ENCODE peak calls at places on chromosomes 3 and 15, in five cellular contexts. One of them, this sample, is unnamed.

GRCh38 chr3:129577356-129577755 is 29.1 kb downstream of the PLXND1 start:
- DNase-seq in stomach: no peak
- DNase-seq in nephron progenitor cell: no peak
- DNase-seq in NB4: peak
- DNase-seq in dorsolateral prefrontal cortex: no peak
- DNase-seq in this sample: no peak

GRCh38 chr3:112672716-112673506 is 32.0 kb upstream of the CCDC80 start:
- DNase-seq in dorsolateral prefrontal cortex: no peak
- DNase-seq in NB4: no peak
- DNase-seq in stomach: no peak
- DNase-seq in nephron progenitor cell: no peak
- DNase-seq in this sample: peak

GRCh38 chr15:40915679-40916078 is 13.5 kb upstream of the DLL4 start:
- DNase-seq in NB4: no peak
- DNase-seq in nephron progenitor cell: no peak
- DNase-seq in stomach: no peak
- DNase-seq in dorsolateral prefrontal cortex: no peak
- DNase-seq in this sample: no peak

GRCh38 chr15:70045045-70045444 is 52.7 kb downstream of the TLE3 start:
- DNase-seq in stomach: no peak
- DNase-seq in dorsolateral prefrontal cortex: no peak
- DNase-seq in nephron progenitor cell: no peak
- DNase-seq in NB4: peak
- DNase-seq in this sample: no peak

GRCh38 chr3:33439421-33440327 is 531 bp downstream of the UBP1 start:
- DNase-seq in NB4: peak
- DNase-seq in nephron progenitor cell: no peak
- DNase-seq in stomach: peak
- DNase-seq in dorsolateral prefrontal cortex: no peak
- DNase-seq in this sample: peak

GRCh38 chr3:180980612-180981011 is 8.9 kb downstream of the DNAJC19 start:
- DNase-seq in stomach: no peak
- DNase-seq in dorsolateral prefrontal cortex: no peak
- DNase-seq in NB4: no peak
- DNase-seq in nephron progenitor cell: no peak
- DNase-seq in this sample: no peak

GRCh38 chr3:174540536-174540935 is 318.6 kb upstream of the NAALADL2 start:
- DNase-seq in stomach: no peak
- DNase-seq in dorsolateral prefrontal cortex: no peak
- DNase-seq in NB4: no peak
- DNase-seq in nephron progenitor cell: no peak
- DNase-seq in this sample: no peak

GRCh38 chr3:46114324-46114988 is 87.2 kb upstream of the XCR1 start:
- DNase-seq in dorsolateral prefrontal cortex: no peak
- DNase-seq in nephron progenitor cell: no peak
- DNase-seq in NB4: peak
- DNase-seq in stomach: no peak
- DNase-seq in this sample: no peak

GRCh38 chr3:126546013-126546412 is 12.7 kb downstream of the C3orf22 start:
- DNase-seq in dorsolateral prefrontal cortex: no peak
- DNase-seq in NB4: no peak
- DNase-seq in stomach: peak
- DNase-seq in nephron progenitor cell: no peak
- DNase-seq in this sample: no peak

GRCh38 chr3:121660356-121661171 is at the start of gene HCLS1:
- DNase-seq in dorsolateral prefrontal cortex: no peak
- DNase-seq in stomach: peak
- DNase-seq in nephron progenitor cell: no peak
- DNase-seq in NB4: peak
- DNase-seq in this sample: peak

GRCh38 chr3:141972394-141972793 is 96.0 kb downstream of the ATP1B3 start:
- DNase-seq in dorsolateral prefrontal cortex: no peak
- DNase-seq in nephron progenitor cell: no peak
- DNase-seq in stomach: no peak
- DNase-seq in NB4: no peak
- DNase-seq in this sample: no peak

GRCh38 chr15:68479406-68479805 is 47.4 kb upstream of the ITGA11 start:
- DNase-seq in NB4: no peak
- DNase-seq in nephron progenitor cell: no peak
- DNase-seq in stomach: no peak
- DNase-seq in dorsolateral prefrontal cortex: no peak
- DNase-seq in this sample: no peak

GRCh38 chr3:38588995-38589937 is 60.2 kb downstream of the SCN5A start:
- DNase-seq in dorsolateral prefrontal cortex: no peak
- DNase-seq in NB4: no peak
- DNase-seq in stomach: peak
- DNase-seq in nephron progenitor cell: no peak
- DNase-seq in this sample: peak

GRCh38 chr3:29282431-29283296 is 1.8 kb downstream of the RBMS3 start:
- DNase-seq in dorsolateral prefrontal cortex: no peak
- DNase-seq in NB4: no peak
- DNase-seq in nephron progenitor cell: no peak
- DNase-seq in stomach: no peak
- DNase-seq in this sample: no peak

GRCh38 chr3:39668420-39668819 is 141.0 kb upstream of the MYRIP start:
- DNase-seq in NB4: peak
- DNase-seq in stomach: no peak
- DNase-seq in dorsolateral prefrontal cortex: no peak
- DNase-seq in nephron progenitor cell: peak
- DNase-seq in this sample: no peak

GRCh38 chr3:178308696-178309278 is 227.4 kb upstream of the KCNMB2 start:
- DNase-seq in dorsolateral prefrontal cortex: no peak
- DNase-seq in nephron progenitor cell: no peak
- DNase-seq in NB4: no peak
- DNase-seq in stomach: no peak
- DNase-seq in this sample: no peak

GRCh38 chr15:88800026-88800425 is 3.2 kb upstream of the ACAN start:
- DNase-seq in nephron progenitor cell: no peak
- DNase-seq in NB4: no peak
- DNase-seq in stomach: no peak
- DNase-seq in dorsolateral prefrontal cortex: no peak
- DNase-seq in this sample: no peak

GRCh38 chr3:105385868-105386508 is 19.3 kb downstream of the ALCAM start:
- DNase-seq in NB4: peak
- DNase-seq in stomach: no peak
- DNase-seq in nephron progenitor cell: no peak
- DNase-seq in dorsolateral prefrontal cortex: no peak
- DNase-seq in this sample: no peak

GRCh38 chr3:89787485-89787884 is 680.1 kb downstream of the EPHA3 start:
- DNase-seq in stomach: no peak
- DNase-seq in NB4: no peak
- DNase-seq in dorsolateral prefrontal cortex: no peak
- DNase-seq in nephron progenitor cell: no peak
- DNase-seq in this sample: no peak

GRCh38 chr15:88888719-88889118 is 6.6 kb downstream of the HAPLN3 start:
- DNase-seq in nephron progenitor cell: no peak
- DNase-seq in NB4: no peak
- DNase-seq in dorsolateral prefrontal cortex: no peak
- DNase-seq in stomach: no peak
- DNase-seq in this sample: no peak

GRCh38 chr3:138066383-138066782 is 49.0 kb downstream of the DZIP1L start:
- DNase-seq in stomach: no peak
- DNase-seq in dorsolateral prefrontal cortex: no peak
- DNase-seq in NB4: no peak
- DNase-seq in nephron progenitor cell: no peak
- DNase-seq in this sample: no peak

GRCh38 chr3:160444411-160444810 is 5.2 kb downstream of the TRIM59 start:
- DNase-seq in dorsolateral prefrontal cortex: no peak
- DNase-seq in NB4: no peak
- DNase-seq in stomach: no peak
- DNase-seq in nephron progenitor cell: no peak
- DNase-seq in this sample: no peak

GRCh38 chr15:34650177-34650576 is 66.7 kb upstream of the GOLGA8B start:
- DNase-seq in stomach: no peak
- DNase-seq in dorsolateral prefrontal cortex: no peak
- DNase-seq in NB4: no peak
- DNase-seq in nephron progenitor cell: no peak
- DNase-seq in this sample: no peak

GRCh38 chr3:152879790-152880174 is 44.9 kb downstream of the P2RY1 start:
- DNase-seq in stomach: no peak
- DNase-seq in NB4: no peak
- DNase-seq in nephron progenitor cell: no peak
- DNase-seq in dorsolateral prefrontal cortex: no peak
- DNase-seq in this sample: no peak

GRCh38 chr15:49308686-49309085 is 114.4 kb upstream of the FGF7 start:
- DNase-seq in stomach: no peak
- DNase-seq in NB4: no peak
- DNase-seq in dorsolateral prefrontal cortex: no peak
- DNase-seq in nephron progenitor cell: no peak
- DNase-seq in this sample: no peak

GRCh38 chr3:138567403-138567802 is 26.7 kb downstream of the CEP70 start:
- DNase-seq in dorsolateral prefrontal cortex: no peak
- DNase-seq in NB4: no peak
- DNase-seq in stomach: no peak
- DNase-seq in nephron progenitor cell: no peak
- DNase-seq in this sample: no peak

GRCh38 chr3:188266581-188267274 is 112.8 kb downstream of the LPP start:
- DNase-seq in stomach: peak
- DNase-seq in NB4: no peak
- DNase-seq in dorsolateral prefrontal cortex: no peak
- DNase-seq in nephron progenitor cell: no peak
- DNase-seq in this sample: no peak

GRCh38 chr3:75049581-75049980 is 435.1 kb upstream of the CNTN3 start:
- DNase-seq in dorsolateral prefrontal cortex: no peak
- DNase-seq in nephron progenitor cell: no peak
- DNase-seq in NB4: no peak
- DNase-seq in stomach: no peak
- DNase-seq in this sample: no peak

GRCh38 chr3:14588713-14589112 is 48.6 kb upstream of the GRIP2 start:
- DNase-seq in stomach: no peak
- DNase-seq in NB4: no peak
- DNase-seq in dorsolateral prefrontal cortex: no peak
- DNase-seq in nephron progenitor cell: no peak
- DNase-seq in this sample: no peak

GRCh38 chr3:138944842-138945645 is 1.9 kb downstream of the FOXL2 start:
- DNase-seq in dorsolateral prefrontal cortex: no peak
- DNase-seq in stomach: no peak
- DNase-seq in nephron progenitor cell: peak
- DNase-seq in NB4: peak
- DNase-seq in this sample: peak

GRCh38 chr3:115217678-115218451 is 70.8 kb upstream of the ZBTB20 start:
- DNase-seq in dorsolateral prefrontal cortex: no peak
- DNase-seq in stomach: no peak
- DNase-seq in NB4: peak
- DNase-seq in nephron progenitor cell: peak
- DNase-seq in this sample: no peak

DNA sequence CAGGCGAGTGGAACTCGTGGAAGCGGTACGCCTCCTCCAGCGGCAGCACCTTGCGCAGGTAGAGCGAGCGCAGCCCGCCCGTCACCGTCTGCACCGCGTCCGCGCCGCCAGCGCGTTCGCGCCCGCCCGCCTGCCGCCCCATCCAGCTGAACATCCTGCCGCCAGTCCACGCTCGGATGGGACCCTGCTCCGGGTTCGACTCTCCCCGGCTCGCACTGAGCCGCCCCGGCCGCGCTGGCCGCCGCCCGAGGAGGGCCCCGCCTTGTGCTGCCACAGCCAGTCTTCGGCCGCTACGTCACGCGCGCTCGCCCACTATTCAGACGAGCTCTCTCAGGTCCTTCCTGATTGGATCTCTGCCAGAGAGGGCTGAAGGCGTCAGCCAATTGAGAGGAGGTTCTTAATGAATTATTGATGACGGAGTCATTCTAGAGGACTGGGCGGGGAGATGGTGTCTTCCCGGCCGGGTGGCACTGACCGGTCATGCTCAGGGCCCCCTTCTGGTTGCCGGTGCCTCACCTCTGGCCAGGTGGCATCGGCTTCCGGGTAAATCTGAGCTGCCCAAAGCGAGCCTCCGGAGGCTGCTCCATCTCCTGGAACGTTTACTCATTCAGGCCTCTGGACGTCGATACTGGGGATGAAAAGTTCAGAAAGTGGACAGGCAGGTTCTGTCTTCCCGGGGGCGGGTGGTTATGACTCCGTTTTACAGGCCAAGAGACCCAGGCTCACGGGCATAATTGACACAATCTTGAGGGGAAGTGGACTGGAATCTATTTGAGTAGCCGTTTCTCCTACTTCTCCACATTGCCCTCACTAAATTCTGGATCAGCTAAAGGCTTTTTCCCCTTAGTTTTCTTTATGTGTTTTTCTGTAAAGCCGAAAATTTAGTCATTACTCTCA is at the start of gene EHD4:
- DNase-seq in stomach: peak
- DNase-seq in dorsolateral prefrontal cortex: peak
- DNase-seq in NB4: peak
- DNase-seq in nephron progenitor cell: peak
- DNase-seq in this sample: peak
- TF ChIP-seq CTCF in stomach: no peak
- TF ChIP-seq CTCF in dorsolateral prefrontal cortex: peak
- TF ChIP-seq CTCF in NB4: peak
- TF ChIP-seq CTCF in nephron progenitor cell: peak
- TF ChIP-seq CTCF in this sample: peak

DNA sequence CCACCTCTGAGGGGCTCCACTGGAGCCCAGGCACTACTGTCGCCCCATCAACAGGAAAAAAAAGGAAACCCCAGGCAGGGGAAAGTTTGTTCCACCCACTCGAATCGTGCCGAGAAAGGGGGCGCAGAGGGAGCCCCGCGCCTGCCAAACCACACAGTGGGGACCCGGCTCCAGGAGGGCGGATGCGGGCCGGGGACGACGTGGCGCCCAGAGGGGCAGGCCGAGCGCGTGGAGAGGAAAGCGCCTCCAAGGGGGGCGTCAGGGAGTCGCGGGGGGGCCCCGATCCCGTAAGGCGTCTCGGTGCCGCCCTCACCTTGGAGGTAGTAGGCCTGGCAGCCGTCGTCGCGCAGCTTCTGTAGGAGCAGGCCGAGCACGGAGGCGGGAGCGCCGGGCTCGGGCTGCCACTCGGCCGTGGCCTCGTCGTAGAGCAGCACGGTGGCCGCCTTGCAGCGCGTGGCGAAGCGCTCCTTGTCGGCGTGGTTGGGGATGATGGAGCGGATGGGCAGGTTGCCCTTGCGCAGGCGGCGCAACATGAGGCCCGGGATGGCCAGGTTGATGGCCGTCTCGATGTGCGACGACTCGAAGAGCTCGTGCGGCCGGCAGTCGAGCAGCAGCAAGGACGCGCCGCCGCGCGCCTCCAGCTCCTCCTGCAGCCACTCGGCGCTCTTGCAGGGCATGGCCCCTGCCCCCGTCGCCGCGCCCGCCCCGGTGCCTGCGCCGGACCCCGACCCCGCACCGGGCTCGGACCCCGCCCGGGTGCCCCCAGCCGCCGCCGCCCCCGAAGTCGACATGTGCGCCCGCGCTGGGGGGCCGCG is 627 bp downstream of the DUSP7 start:
- DNase-seq in nephron progenitor cell: peak
- DNase-seq in NB4: peak
- DNase-seq in dorsolateral prefrontal cortex: no peak
- DNase-seq in stomach: peak
- DNase-seq in this sample: peak
- TF ChIP-seq CTCF in nephron progenitor cell: no peak
- TF ChIP-seq CTCF in NB4: no peak
- TF ChIP-seq CTCF in dorsolateral prefrontal cortex: peak
- TF ChIP-seq CTCF in stomach: no peak
- TF ChIP-seq CTCF in this sample: no peak

GRCh38 chr3:24726423-24726822 is 231.8 kb upstream of the THRB start:
- DNase-seq in NB4: no peak
- DNase-seq in stomach: no peak
- DNase-seq in dorsolateral prefrontal cortex: no peak
- DNase-seq in nephron progenitor cell: no peak
- DNase-seq in this sample: no peak
- TF ChIP-seq CTCF in NB4: no peak
- TF ChIP-seq CTCF in stomach: no peak
- TF ChIP-seq CTCF in dorsolateral prefrontal cortex: no peak
- TF ChIP-seq CTCF in nephron progenitor cell: no peak
- TF ChIP-seq CTCF in this sample: no peak

GRCh38 chr3:64717872-64718613 is 30.2 kb upstream of the ADAMTS9 start:
- DNase-seq in dorsolateral prefrontal cortex: no peak
- DNase-seq in NB4: no peak
- DNase-seq in nephron progenitor cell: no peak
- DNase-seq in stomach: no peak
- DNase-seq in this sample: no peak
- TF ChIP-seq CTCF in dorsolateral prefrontal cortex: peak
- TF ChIP-seq CTCF in NB4: no peak
- TF ChIP-seq CTCF in nephron progenitor cell: peak
- TF ChIP-seq CTCF in stomach: no peak
- TF ChIP-seq CTCF in this sample: no peak